ENCODE peak calls at places on chromosomes 6 and 20, in five cellular contexts. D is kidney tubule cell; E is COR-L47; P is left cardiac atrium; F is activated CD4-positive, CD25-positive, alpha-beta regulatory T cell treated with anti-CD3 and anti-CD28 coated beads, Interleukin-2, amount 50 U/mL, for 16 hours. Q is an unnamed sample.

GRCh38 chr6:168648730-168649129 is 207.7 kb downstream of the SMOC2 start:
- DNase-seq in D (no peak), E (no peak), P (no peak), F (no peak), Q (no peak)

GRCh38 chr6:135299256-135299655 is 118.1 kb downstream of the MYB start:
- DNase-seq in D (no peak), E (no peak), P (no peak), F (no peak), Q (no peak)

GRCh38 chr20:32751309-32752020 is 8.2 kb upstream of the COMMD7 start:
- DNase-seq in D (no peak), E (no peak), P (no peak), F (no peak), Q (no peak)

GRCh38 chr20:50567860-50568548 is 57.8 kb downstream of the PTPN1 start:
- DNase-seq in D (no peak), E (no peak), P (no peak), F (no peak), Q (no peak)

GRCh38 chr20:16944753-16945152 is 196.6 kb downstream of the OTOR start:
- DNase-seq in D (no peak), E (no peak), P (no peak), F (no peak), Q (no peak)

GRCh38 chr6:168408504-168409136 is 32.4 kb upstream of the SMOC2 start:
- DNase-seq in D (no peak), E (no peak), P (no peak), F (no peak), Q (no peak)

GRCh38 chr20:9149087-9149486 is 80.2 kb downstream of the PLCB4 start:
- DNase-seq in D (no peak), E (no peak), P (no peak), F (no peak), Q (no peak)

GRCh38 chr6:30743099-30744053 is 889 bp upstream of the FLOT1 start:
- DNase-seq in D (peak; percentile 67), E (no peak), P (peak; percentile 57), F (no peak), Q (peak; percentile 38)

GRCh38 chr6:169288591-169288990 is 34.9 kb upstream of the THBS2 start:
- DNase-seq in D (no peak), E (no peak), P (peak; percentile 57), F (no peak), Q (no peak)

GRCh38 chr6:33696538-33697518 is 14.7 kb downstream of the UQCC2 start:
- DNase-seq in D (peak; percentile 21), E (peak; percentile 97), P (peak; percentile 76), F (no peak), Q (peak; percentile 80)

GRCh38 chr20:25250508-25250907 is 2.6 kb downstream of the PYGB start:
- DNase-seq in D (no peak), E (no peak), P (no peak), F (no peak), Q (no peak)

GRCh38 chr6:100288311-100288710 is 176.4 kb downstream of the SIM1 start:
- DNase-seq in D (no peak), E (no peak), P (no peak), F (no peak), Q (no peak)

GRCh38 chr20:63470410-63470809 is 2.0 kb downstream of the KCNQ2 start:
- DNase-seq in D (no peak), E (no peak), P (no peak), F (no peak), Q (no peak)

GRCh38 chr6:168273483-168274045 is 46.0 kb downstream of the DACT2 start:
- DNase-seq in D (no peak), E (no peak), P (no peak), F (no peak), Q (no peak)

GRCh38 chr6:44002591-44003344 is 124.5 kb downstream of the MRPL14 start:
- DNase-seq in D (peak; percentile 94), E (peak; percentile 78), P (peak; percentile 57), F (no peak), Q (peak; percentile 76)

GRCh38 chr6:56683882-56684281 is 41.2 kb upstream of the DST start:
- DNase-seq in D (peak; percentile 91), E (no peak), P (no peak), F (no peak), Q (no peak)

GRCh38 chr6:13294499-13295069 is 33.8 kb downstream of the TBC1D7 start:
- DNase-seq in D (peak; percentile 24), E (no peak), P (no peak), F (no peak), Q (no peak)

GRCh38 chr20:50478162-50479036 is 31.8 kb upstream of the PTPN1 start:
- DNase-seq in D (peak; percentile 72), E (peak; percentile 51), P (peak; percentile 70), F (peak; percentile 52), Q (peak; percentile 72)

GRCh38 chr6:170096191-170096802 is 194.6 kb downstream of the DLL1 start:
- DNase-seq in D (no peak), E (peak; percentile 62), P (no peak), F (no peak), Q (no peak)

GRCh38 chr6:145423936-145424335 is 311.4 kb downstream of the EPM2A start:
- DNase-seq in D (no peak), E (no peak), P (no peak), F (no peak), Q (no peak)

GRCh38 chr6:37693546-37694250 is 4.0 kb downstream of the MDGA1 start:
- DNase-seq in D (no peak), E (no peak), P (no peak), F (no peak), Q (no peak)

GRCh38 chr6:135514706-135515105 is 17.2 kb upstream of the AHI1 start:
- DNase-seq in D (no peak), E (no peak), P (no peak), F (no peak), Q (no peak)

GRCh38 chr6:170289971-170290305 is 940 bp downstream of the DLL1 start:
- DNase-seq in D (no peak), E (no peak), P (no peak), F (no peak), Q (no peak)

GRCh38 chr20:46893877-46894578 is 615 bp upstream of the EYA2 start:
- DNase-seq in D (no peak), E (no peak), P (no peak), F (no peak), Q (no peak)

GRCh38 chr6:169805242-169805838 is 53.9 kb downstream of the ERMARD start:
- DNase-seq in D (no peak), E (no peak), P (no peak), F (no peak), Q (peak; percentile 15)